ENCODE peak calls at places on chromosomes 16 and 17, in seven cellular contexts. B is adrenal gland; Q is activated T-helper 1 cell treated with anti-CD3 and anti-CD28 coated beads, Interleukin-2, amount 50 U/mL, for 16 hours; F is left ventricle myocardium inferior; M is NCI-H1105; X is T1000; R is stimulated activated CD4-positive, alpha-beta T cell treated with anti-CD3 and anti-CD28 coated beads, Interleukin-1b, Interleukin-23, amount 100 ng/mL, for 24 hours. S is an unnamed sample.

GRCh38 chr17:62618647-62619412 is 8.6 kb upstream of the MRC2 start:
- DNase-seq in B (no peak), Q (no peak), F (no peak), M (no peak), X (no peak), R (no peak), S (no peak)

GRCh38 chr16:83989300-83989699 is 21.3 kb downstream of the NECAB2 start:
- DNase-seq in B (no peak), Q (no peak), F (no peak), M (peak; percentile 82), X (no peak), R (no peak), S (no peak)

GRCh38 chr17:19003966-19004600 is 481 bp downstream of the FAM83G start:
- DNase-seq in B (peak; percentile 28), Q (peak; percentile 25), F (no peak), M (no peak), X (peak; percentile 19), R (peak; percentile 35), S (peak; percentile 39)

GRCh38 chr16:8885674-8886592 is 3.8 kb downstream of the LITAFD start:
- DNase-seq in B (peak; percentile 55), Q (no peak), F (no peak), M (no peak), X (peak; percentile 76), R (no peak), S (no peak)

GRCh38 chr17:77186141-77186604 is 45.4 kb downstream of the SEC14L1 start:
- DNase-seq in B (peak; percentile 72), Q (no peak), F (peak; percentile 28), M (no peak), X (no peak), R (no peak), S (no peak)

GRCh38 chr16:81329947-81330346 is 15.2 kb downstream of the GAN start:
- DNase-seq in B (no peak), Q (no peak), F (no peak), M (no peak), X (no peak), R (no peak), S (no peak)

GRCh38 chr17:3602499-3602898 is 6.7 kb downstream of the TRPV1 start:
- DNase-seq in B (peak; percentile 25), Q (no peak), F (no peak), M (no peak), X (no peak), R (no peak), S (no peak)

GRCh38 chr16:54286330-54287017 is at the start of gene IRX3:
- DNase-seq in B (peak; percentile 74), Q (no peak), F (peak; percentile 93), M (peak; percentile 71), X (peak; percentile 55), R (no peak), S (no peak)

GRCh38 chr17:78917451-78918307 is 7.5 kb downstream of the TIMP2 start:
- DNase-seq in B (no peak), Q (no peak), F (no peak), M (no peak), X (no peak), R (no peak), S (no peak)

GRCh38 chr16:77850637-77851330 is 62.4 kb downstream of the VAT1L start:
- DNase-seq in B (no peak), Q (no peak), F (no peak), M (no peak), X (no peak), R (no peak), S (no peak)

GRCh38 chr16:22670551-22670970 is 143.4 kb upstream of the HS3ST2 start:
- DNase-seq in B (no peak), Q (no peak), F (no peak), M (no peak), X (no peak), R (no peak), S (no peak)

GRCh38 chr17:27610304-27610676 is 20.7 kb upstream of the LGALS9 start:
- DNase-seq in B (no peak), Q (no peak), F (no peak), M (no peak), X (no peak), R (no peak), S (no peak)

GRCh38 chr17:55157165-55157564 is 107.6 kb upstream of the HLF start:
- DNase-seq in B (peak; percentile 25), Q (no peak), F (no peak), M (no peak), X (no peak), R (no peak), S (no peak)

GRCh38 chr17:73820686-73821448 is 176.6 kb upstream of the SDK2 start:
- DNase-seq in B (no peak), Q (no peak), F (no peak), M (no peak), X (no peak), R (no peak), S (no peak)

GRCh38 chr17:72467841-72468653 is 347.2 kb downstream of the SOX9 start:
- DNase-seq in B (peak; percentile 24), Q (no peak), F (peak; percentile 32), M (no peak), X (no peak), R (no peak), S (no peak)

GRCh38 chr17:55356440-55357328 is 65.0 kb downstream of the MMD start:
- DNase-seq in B (peak; percentile 79), Q (peak; percentile 36), F (peak; percentile 45), M (peak; percentile 25), X (peak; percentile 23), R (peak; percentile 55), S (peak; percentile 47)

GRCh38 chr17:64025732-64026294 is 5.4 kb upstream of the ICAM2 start:
- DNase-seq in B (peak; percentile 85), Q (peak; percentile 83), F (peak; percentile 73), M (peak; percentile 80), X (peak; percentile 71), R (peak; percentile 83), S (peak; percentile 82)

GRCh38 chr16:69476920-69477418 is 52.5 kb downstream of the CYB5B start:
- DNase-seq in B (peak; percentile 48), Q (no peak), F (no peak), M (no peak), X (peak; percentile 50), R (no peak), S (no peak)

GRCh38 chr17:19338031-19338990 is 24.2 kb downstream of the B9D1 start:
- DNase-seq in B (peak; percentile 55), Q (peak; percentile 39), F (peak; percentile 63), M (peak; percentile 26), X (no peak), R (peak; percentile 41), S (peak; percentile 46)

GRCh38 chr17:74475189-74475588 is 8.8 kb downstream of the CD300A start:
- DNase-seq in B (no peak), Q (no peak), F (no peak), M (no peak), X (no peak), R (no peak), S (no peak)

GRCh38 chr16:15907863-15908478 is 19.6 kb upstream of the CEP20 start:
- DNase-seq in B (peak; percentile 43), Q (no peak), F (no peak), M (no peak), X (peak; percentile 10), R (no peak), S (no peak)

GRCh38 chr17:64056269-64057005 is 36.0 kb upstream of the ICAM2 start:
- DNase-seq in B (no peak), Q (no peak), F (no peak), M (no peak), X (no peak), R (no peak), S (no peak)

GRCh38 chr16:86088816-86089215 is 189.9 kb downstream of the IRF8 start:
- DNase-seq in B (no peak), Q (no peak), F (no peak), M (no peak), X (no peak), R (no peak), S (no peak)

GRCh38 chr17:70905796-70906195 is 736.5 kb downstream of the KCNJ2 start:
- DNase-seq in B (peak; percentile 52), Q (no peak), F (peak; percentile 46), M (no peak), X (peak; percentile 26), R (no peak), S (no peak)

GRCh38 chr16:81482329-81483063 is 37.9 kb downstream of the CMIP start:
- DNase-seq in B (no peak), Q (no peak), F (no peak), M (no peak), X (no peak), R (no peak), S (no peak)

GRCh38 chr16:66695474-66695934 is 1.0 kb downstream of the CMTM4 start:
- DNase-seq in B (no peak), Q (no peak), F (no peak), M (no peak), X (no peak), R (no peak), S (no peak)

GRCh38 chr16:53673189-53673588 is 30.5 kb downstream of the RPGRIP1L start:
- DNase-seq in B (no peak), Q (no peak), F (no peak), M (no peak), X (no peak), R (no peak), S (no peak)

GRCh38 chr17:66507103-66507923 is 204.9 kb downstream of the PRKCA start:
- DNase-seq in B (peak; percentile 65), Q (no peak), F (no peak), M (no peak), X (no peak), R (no peak), S (no peak)

GRCh38 chr16:69118994-69119393 is 13.4 kb downstream of the CHTF8 start:
- DNase-seq in B (no peak), Q (no peak), F (no peak), M (no peak), X (no peak), R (no peak), S (no peak)